ENCODE peak calls at places on chromosomes 13 and 19, in five cellular contexts. One of them, this sample, is unnamed.

GRCh38 chr13:49098771-49099512 is 121.2 kb upstream of the MLNR start:
- DNase-seq in RPMI7951: peak; percentile 42
- DNase-seq in amygdala: no peak
- DNase-seq in head of caudate nucleus: no peak
- DNase-seq in fibroblast of pulmonary artery: peak; percentile 47
- DNase-seq in this sample: no peak

GRCh38 chr19:18020212-18021067 is 12.5 kb downstream of the ARRDC2 start:
- DNase-seq in RPMI7951: peak; percentile 51
- DNase-seq in amygdala: peak; percentile 41
- DNase-seq in head of caudate nucleus: peak; percentile 91
- DNase-seq in fibroblast of pulmonary artery: peak; percentile 52
- DNase-seq in this sample: peak; percentile 59

GRCh38 chr19:35348909-35349611 is 1.4 kb downstream of the FFAR1 start:
- DNase-seq in RPMI7951: no peak
- DNase-seq in amygdala: no peak
- DNase-seq in head of caudate nucleus: no peak
- DNase-seq in fibroblast of pulmonary artery: no peak
- DNase-seq in this sample: no peak

GRCh38 chr13:74131206-74131605 is 3.0 kb downstream of the KLF12 start:
- DNase-seq in RPMI7951: no peak
- DNase-seq in amygdala: no peak
- DNase-seq in head of caudate nucleus: no peak
- DNase-seq in fibroblast of pulmonary artery: no peak
- DNase-seq in this sample: no peak

GRCh38 chr13:78147905-78148304 is 229.3 kb upstream of the EDNRB start:
- DNase-seq in RPMI7951: peak; percentile 55
- DNase-seq in amygdala: no peak
- DNase-seq in head of caudate nucleus: no peak
- DNase-seq in fibroblast of pulmonary artery: peak; percentile 89
- DNase-seq in this sample: no peak

GRCh38 chr13:67036694-67037093 is 193.4 kb downstream of the PCDH9 start:
- DNase-seq in RPMI7951: no peak
- DNase-seq in amygdala: no peak
- DNase-seq in head of caudate nucleus: no peak
- DNase-seq in fibroblast of pulmonary artery: no peak
- DNase-seq in this sample: peak; percentile 50

GRCh38 chr13:76019421-76020044 is 383.4 kb downstream of the LMO7 start:
- DNase-seq in RPMI7951: peak; percentile 55
- DNase-seq in amygdala: peak; percentile 43
- DNase-seq in head of caudate nucleus: peak; percentile 75
- DNase-seq in fibroblast of pulmonary artery: no peak
- DNase-seq in this sample: peak; percentile 81

GRCh38 chr19:10431254-10431942 is 11.1 kb downstream of the PDE4A start:
- DNase-seq in RPMI7951: peak; percentile 42
- DNase-seq in amygdala: no peak
- DNase-seq in head of caudate nucleus: no peak
- DNase-seq in fibroblast of pulmonary artery: no peak
- DNase-seq in this sample: no peak

GRCh38 chr19:6590458-6591319 is at the start of gene CD70:
- DNase-seq in RPMI7951: peak; percentile 18
- DNase-seq in amygdala: no peak
- DNase-seq in head of caudate nucleus: no peak
- DNase-seq in fibroblast of pulmonary artery: no peak
- DNase-seq in this sample: no peak